ENCODE peak calls at places on chromosome 6, in five cellular contexts. One of them, this sample, is unnamed.

GRCh38 chr6:63307581-63308246 is 12.1 kb downstream of the LGSN start:
- DNase-seq in iPS-NIHi11: peak; percentile 36
- DNase-seq in sigmoid colon: no peak
- DNase-seq in spleen: no peak
- DNase-seq in CD4-positive, alpha-beta T cell: no peak
- DNase-seq in this sample: no peak

GRCh38 chr6:21633511-21634109 is 40.1 kb downstream of the SOX4 start:
- DNase-seq in CD4-positive, alpha-beta T cell: no peak
- DNase-seq in sigmoid colon: no peak
- DNase-seq in iPS-NIHi11: no peak
- DNase-seq in spleen: no peak
- DNase-seq in this sample: no peak

GRCh38 chr6:33279971-33280511 is 3.1 kb downstream of the B3GALT4 start:
- DNase-seq in iPS-NIHi11: peak; percentile 73
- DNase-seq in sigmoid colon: no peak
- DNase-seq in CD4-positive, alpha-beta T cell: no peak
- DNase-seq in spleen: no peak
- DNase-seq in this sample: no peak

GRCh38 chr6:24838081-24838480 is 39.4 kb upstream of the ARMH2 start:
- DNase-seq in CD4-positive, alpha-beta T cell: no peak
- DNase-seq in sigmoid colon: no peak
- DNase-seq in spleen: no peak
- DNase-seq in iPS-NIHi11: no peak
- DNase-seq in this sample: no peak

GRCh38 chr6:5095236-5095635 is 10.1 kb downstream of the PPP1R3G start:
- DNase-seq in sigmoid colon: no peak
- DNase-seq in CD4-positive, alpha-beta T cell: no peak
- DNase-seq in iPS-NIHi11: no peak
- DNase-seq in spleen: no peak
- DNase-seq in this sample: no peak

GRCh38 chr6:166774770-166775169 is 147.7 kb upstream of the RPS6KA2 start:
- DNase-seq in CD4-positive, alpha-beta T cell: no peak
- DNase-seq in iPS-NIHi11: no peak
- DNase-seq in sigmoid colon: no peak
- DNase-seq in spleen: no peak
- DNase-seq in this sample: no peak

GRCh38 chr6:32835167-32835893 is 3.2 kb downstream of the TAP2 start:
- DNase-seq in sigmoid colon: no peak
- DNase-seq in iPS-NIHi11: no peak
- DNase-seq in CD4-positive, alpha-beta T cell: no peak
- DNase-seq in spleen: no peak
- DNase-seq in this sample: no peak

GRCh38 chr6:161813156-161813555 is 539.3 kb upstream of the AGPAT4 start:
- DNase-seq in sigmoid colon: no peak
- DNase-seq in iPS-NIHi11: no peak
- DNase-seq in CD4-positive, alpha-beta T cell: no peak
- DNase-seq in spleen: no peak
- DNase-seq in this sample: no peak

GRCh38 chr6:20630617-20631448 is 96.6 kb downstream of the CDKAL1 start:
- DNase-seq in spleen: no peak
- DNase-seq in CD4-positive, alpha-beta T cell: no peak
- DNase-seq in iPS-NIHi11: no peak
- DNase-seq in sigmoid colon: no peak
- DNase-seq in this sample: no peak

GRCh38 chr6:14676084-14676483 is 558.5 kb downstream of the CD83 start:
- DNase-seq in iPS-NIHi11: no peak
- DNase-seq in CD4-positive, alpha-beta T cell: no peak
- DNase-seq in sigmoid colon: no peak
- DNase-seq in spleen: no peak
- DNase-seq in this sample: no peak

GRCh38 chr6:36599791-36600209 is 5.6 kb downstream of the SRSF3 start:
- DNase-seq in CD4-positive, alpha-beta T cell: peak; percentile 38
- DNase-seq in sigmoid colon: peak; percentile 71
- DNase-seq in iPS-NIHi11: peak; percentile 55
- DNase-seq in spleen: peak; percentile 78
- DNase-seq in this sample: peak; percentile 62

GRCh38 chr6:111793711-111794111 is 79.5 kb downstream of the FYN start:
- DNase-seq in spleen: peak; percentile 86
- DNase-seq in iPS-NIHi11: no peak
- DNase-seq in CD4-positive, alpha-beta T cell: no peak
- DNase-seq in sigmoid colon: no peak
- DNase-seq in this sample: peak; percentile 37

GRCh38 chr6:5997420-5998093 is 9.2 kb downstream of the NRN1 start:
- DNase-seq in iPS-NIHi11: peak; percentile 47
- DNase-seq in spleen: peak; percentile 90
- DNase-seq in CD4-positive, alpha-beta T cell: no peak
- DNase-seq in sigmoid colon: no peak
- DNase-seq in this sample: no peak

GRCh38 chr6:84346372-84346771 is 118.9 kb upstream of the CEP162 start:
- DNase-seq in spleen: no peak
- DNase-seq in iPS-NIHi11: no peak
- DNase-seq in sigmoid colon: no peak
- DNase-seq in CD4-positive, alpha-beta T cell: no peak
- DNase-seq in this sample: no peak

GRCh38 chr6:13152804-13153203 is 175.5 kb downstream of the TBC1D7 start:
- DNase-seq in sigmoid colon: no peak
- DNase-seq in spleen: no peak
- DNase-seq in iPS-NIHi11: peak; percentile 46
- DNase-seq in CD4-positive, alpha-beta T cell: no peak
- DNase-seq in this sample: no peak

GRCh38 chr6:96990989-96991388 is 66.5 kb downstream of the KLHL32 start:
- DNase-seq in sigmoid colon: no peak
- DNase-seq in spleen: no peak
- DNase-seq in iPS-NIHi11: no peak
- DNase-seq in CD4-positive, alpha-beta T cell: no peak
- DNase-seq in this sample: no peak

GRCh38 chr6:167668019-167668753 is 158.5 kb upstream of the AFDN start:
- DNase-seq in spleen: peak; percentile 20
- DNase-seq in iPS-NIHi11: no peak
- DNase-seq in sigmoid colon: no peak
- DNase-seq in CD4-positive, alpha-beta T cell: no peak
- DNase-seq in this sample: no peak

GRCh38 chr6:158006821-158007570 is 25.3 kb downstream of the SYNJ2 start:
- DNase-seq in iPS-NIHi11: no peak
- DNase-seq in sigmoid colon: no peak
- DNase-seq in CD4-positive, alpha-beta T cell: no peak
- DNase-seq in spleen: peak; percentile 34
- DNase-seq in this sample: no peak

GRCh38 chr6:52221302-52221701 is 23.0 kb downstream of the IL17F start:
- DNase-seq in CD4-positive, alpha-beta T cell: no peak
- DNase-seq in iPS-NIHi11: no peak
- DNase-seq in spleen: no peak
- DNase-seq in sigmoid colon: no peak
- DNase-seq in this sample: no peak

GRCh38 chr6:16278048-16278724 is 39.8 kb downstream of the GMPR start:
- DNase-seq in CD4-positive, alpha-beta T cell: no peak
- DNase-seq in spleen: no peak
- DNase-seq in sigmoid colon: no peak
- DNase-seq in iPS-NIHi11: no peak
- DNase-seq in this sample: no peak

GRCh38 chr6:166955865-166956443 is 396 bp downstream of the RNASET2 start:
- DNase-seq in iPS-NIHi11: peak; percentile 81
- DNase-seq in sigmoid colon: no peak
- DNase-seq in CD4-positive, alpha-beta T cell: no peak
- DNase-seq in spleen: no peak
- DNase-seq in this sample: no peak

GRCh38 chr6:16600701-16601100 is 160.6 kb downstream of the ATXN1 start:
- DNase-seq in spleen: no peak
- DNase-seq in CD4-positive, alpha-beta T cell: no peak
- DNase-seq in iPS-NIHi11: no peak
- DNase-seq in sigmoid colon: no peak
- DNase-seq in this sample: no peak

GRCh38 chr6:52399511-52400315 is 20.4 kb upstream of the EFHC1 start:
- DNase-seq in CD4-positive, alpha-beta T cell: no peak
- DNase-seq in spleen: no peak
- DNase-seq in iPS-NIHi11: peak; percentile 58
- DNase-seq in sigmoid colon: no peak
- DNase-seq in this sample: peak; percentile 61

GRCh38 chr6:3353939-3354338 is 95.2 kb downstream of the PSMG4 start:
- DNase-seq in spleen: no peak
- DNase-seq in sigmoid colon: peak; percentile 21
- DNase-seq in iPS-NIHi11: no peak
- DNase-seq in CD4-positive, alpha-beta T cell: no peak
- DNase-seq in this sample: no peak

This sample was measured in CD8-positive, alpha-beta memory T cell.